ENCODE peak calls at places on chromosomes 7 and 10, in seven cellular contexts. One of them, this sample, is unnamed.

GRCh38 chr7:115471891-115472290 is 550.0 kb downstream of the MDFIC start:
- DNase-seq in skeletal muscle cell: no peak
- DNase-seq in NCI-H2171 treated with DMSO at 0.1 percent for 48 hours: no peak
- DNase-seq in ovary: no peak
- DNase-seq in T-cell: no peak
- DNase-seq in brain microvascular endothelial cell: peak; percentile 29
- DNase-seq in stimulated activated CD8-positive, alpha-beta memory T cell treated with anti-CD3 and anti-CD28 coated beads, Interleukin-15, amount 100 ng/mL, for 4 hours: no peak
- DNase-seq in this sample: no peak

GRCh38 chr7:86814980-86815379 is 171.3 kb downstream of the GRM3 start:
- DNase-seq in T-cell: no peak
- DNase-seq in skeletal muscle cell: no peak
- DNase-seq in NCI-H2171 treated with DMSO at 0.1 percent for 48 hours: peak; percentile 22
- DNase-seq in brain microvascular endothelial cell: no peak
- DNase-seq in ovary: no peak
- DNase-seq in stimulated activated CD8-positive, alpha-beta memory T cell treated with anti-CD3 and anti-CD28 coated beads, Interleukin-15, amount 100 ng/mL, for 4 hours: no peak
- DNase-seq in this sample: no peak

GRCh38 chr7:19565602-19566001 is 143.2 kb downstream of the POLR1F start:
- DNase-seq in T-cell: no peak
- DNase-seq in ovary: no peak
- DNase-seq in brain microvascular endothelial cell: no peak
- DNase-seq in NCI-H2171 treated with DMSO at 0.1 percent for 48 hours: no peak
- DNase-seq in skeletal muscle cell: no peak
- DNase-seq in stimulated activated CD8-positive, alpha-beta memory T cell treated with anti-CD3 and anti-CD28 coated beads, Interleukin-15, amount 100 ng/mL, for 4 hours: no peak
- DNase-seq in this sample: no peak

GRCh38 chr10:5958680-5959079 is 18.7 kb downstream of the IL15RA start:
- DNase-seq in T-cell: no peak
- DNase-seq in NCI-H2171 treated with DMSO at 0.1 percent for 48 hours: peak; percentile 24
- DNase-seq in ovary: no peak
- DNase-seq in brain microvascular endothelial cell: no peak
- DNase-seq in stimulated activated CD8-positive, alpha-beta memory T cell treated with anti-CD3 and anti-CD28 coated beads, Interleukin-15, amount 100 ng/mL, for 4 hours: no peak
- DNase-seq in skeletal muscle cell: no peak
- DNase-seq in this sample: no peak

GRCh38 chr10:103154464-103155299 is 38.4 kb downstream of the NT5C2 start:
- DNase-seq in stimulated activated CD8-positive, alpha-beta memory T cell treated with anti-CD3 and anti-CD28 coated beads, Interleukin-15, amount 100 ng/mL, for 4 hours: no peak
- DNase-seq in skeletal muscle cell: no peak
- DNase-seq in NCI-H2171 treated with DMSO at 0.1 percent for 48 hours: no peak
- DNase-seq in T-cell: no peak
- DNase-seq in brain microvascular endothelial cell: no peak
- DNase-seq in ovary: no peak
- DNase-seq in this sample: no peak

GRCh38 chr7:19110026-19110777 is 7.2 kb downstream of the TWIST1 start:
- DNase-seq in stimulated activated CD8-positive, alpha-beta memory T cell treated with anti-CD3 and anti-CD28 coated beads, Interleukin-15, amount 100 ng/mL, for 4 hours: no peak
- DNase-seq in brain microvascular endothelial cell: no peak
- DNase-seq in skeletal muscle cell: no peak
- DNase-seq in ovary: no peak
- DNase-seq in T-cell: no peak
- DNase-seq in NCI-H2171 treated with DMSO at 0.1 percent for 48 hours: no peak
- DNase-seq in this sample: no peak

GRCh38 chr10:484441-484924 is 205.0 kb downstream of the DIP2C start:
- DNase-seq in stimulated activated CD8-positive, alpha-beta memory T cell treated with anti-CD3 and anti-CD28 coated beads, Interleukin-15, amount 100 ng/mL, for 4 hours: no peak
- DNase-seq in skeletal muscle cell: no peak
- DNase-seq in brain microvascular endothelial cell: peak; percentile 69
- DNase-seq in T-cell: peak; percentile 6
- DNase-seq in NCI-H2171 treated with DMSO at 0.1 percent for 48 hours: no peak
- DNase-seq in ovary: no peak
- DNase-seq in this sample: no peak

GRCh38 chr10:100713049-100713858 is 32.1 kb upstream of the PAX2 start:
- DNase-seq in stimulated activated CD8-positive, alpha-beta memory T cell treated with anti-CD3 and anti-CD28 coated beads, Interleukin-15, amount 100 ng/mL, for 4 hours: no peak
- DNase-seq in NCI-H2171 treated with DMSO at 0.1 percent for 48 hours: no peak
- DNase-seq in brain microvascular endothelial cell: no peak
- DNase-seq in ovary: no peak
- DNase-seq in skeletal muscle cell: no peak
- DNase-seq in T-cell: no peak
- DNase-seq in this sample: no peak

GRCh38 chr10:58956926-58957325 is 219.5 kb upstream of the PHYHIPL start:
- DNase-seq in T-cell: no peak
- DNase-seq in brain microvascular endothelial cell: no peak
- DNase-seq in NCI-H2171 treated with DMSO at 0.1 percent for 48 hours: no peak
- DNase-seq in stimulated activated CD8-positive, alpha-beta memory T cell treated with anti-CD3 and anti-CD28 coated beads, Interleukin-15, amount 100 ng/mL, for 4 hours: no peak
- DNase-seq in ovary: no peak
- DNase-seq in skeletal muscle cell: no peak
- DNase-seq in this sample: no peak

GRCh38 chr7:150852371-150852905 is at the start of gene AOC1:
- DNase-seq in T-cell: no peak
- DNase-seq in ovary: no peak
- DNase-seq in skeletal muscle cell: no peak
- DNase-seq in stimulated activated CD8-positive, alpha-beta memory T cell treated with anti-CD3 and anti-CD28 coated beads, Interleukin-15, amount 100 ng/mL, for 4 hours: no peak
- DNase-seq in brain microvascular endothelial cell: no peak
- DNase-seq in NCI-H2171 treated with DMSO at 0.1 percent for 48 hours: no peak
- DNase-seq in this sample: no peak

GRCh38 chr7:104207348-104207730 is 474 bp downstream of the ORC5 start:
- DNase-seq in NCI-H2171 treated with DMSO at 0.1 percent for 48 hours: peak; percentile 43
- DNase-seq in T-cell: peak; percentile 0
- DNase-seq in ovary: no peak
- DNase-seq in stimulated activated CD8-positive, alpha-beta memory T cell treated with anti-CD3 and anti-CD28 coated beads, Interleukin-15, amount 100 ng/mL, for 4 hours: no peak
- DNase-seq in brain microvascular endothelial cell: no peak
- DNase-seq in skeletal muscle cell: no peak
- DNase-seq in this sample: no peak

GRCh38 chr7:40723829-40724228 is 589.0 kb downstream of the SUGCT start:
- DNase-seq in skeletal muscle cell: no peak
- DNase-seq in brain microvascular endothelial cell: no peak
- DNase-seq in NCI-H2171 treated with DMSO at 0.1 percent for 48 hours: no peak
- DNase-seq in T-cell: no peak
- DNase-seq in ovary: no peak
- DNase-seq in stimulated activated CD8-positive, alpha-beta memory T cell treated with anti-CD3 and anti-CD28 coated beads, Interleukin-15, amount 100 ng/mL, for 4 hours: no peak
- DNase-seq in this sample: no peak

GRCh38 chr7:5695709-5696345 is 85.6 kb downstream of the RNF216 start:
- DNase-seq in ovary: peak; percentile 70
- DNase-seq in stimulated activated CD8-positive, alpha-beta memory T cell treated with anti-CD3 and anti-CD28 coated beads, Interleukin-15, amount 100 ng/mL, for 4 hours: no peak
- DNase-seq in brain microvascular endothelial cell: peak; percentile 59
- DNase-seq in T-cell: no peak
- DNase-seq in skeletal muscle cell: peak; percentile 60
- DNase-seq in NCI-H2171 treated with DMSO at 0.1 percent for 48 hours: no peak
- DNase-seq in this sample: no peak

GRCh38 chr10:129926066-129927055 is 37.7 kb downstream of the EBF3 start:
- DNase-seq in skeletal muscle cell: no peak
- DNase-seq in brain microvascular endothelial cell: no peak
- DNase-seq in ovary: no peak
- DNase-seq in T-cell: no peak
- DNase-seq in NCI-H2171 treated with DMSO at 0.1 percent for 48 hours: no peak
- DNase-seq in stimulated activated CD8-positive, alpha-beta memory T cell treated with anti-CD3 and anti-CD28 coated beads, Interleukin-15, amount 100 ng/mL, for 4 hours: no peak
- DNase-seq in this sample: no peak